ENCODE peak calls at places on chromosomes 7 and 10, in five cellular contexts. R, F, S, Q and W are unnamed samples.

GRCh38 chr10:92972066-92972870 is 88.3 kb upstream of the CYP26C1 start:
- DNase-seq in S (no peak), R (no peak), Q (no peak), F (no peak), W (peak; percentile 58)

GRCh38 chr7:129688503-129689222 is 77.1 kb downstream of the NRF1 start:
- DNase-seq in F (no peak), R (no peak), Q (no peak), S (no peak), W (no peak)

GRCh38 chr7:151925446-151926335 is 30.6 kb upstream of the GALNTL5 start:
- DNase-seq in Q (no peak), R (peak; percentile 68), S (peak; percentile 85), F (no peak), W (no peak)

GRCh38 chr10:97355571-97355975 is 21.0 kb upstream of the FRAT2 start:
- DNase-seq in F (no peak), R (no peak), Q (peak; percentile 64), S (no peak), W (no peak)

GRCh38 chr7:925601-926000 is 28.9 kb downstream of the ADAP1 start:
- DNase-seq in Q (no peak), F (no peak), R (peak; percentile 26), S (peak; percentile 80), W (no peak)

GRCh38 chr10:95650232-95650631 is 6.3 kb downstream of the ALDH18A1 start:
- DNase-seq in Q (no peak), S (no peak), R (no peak), F (peak; percentile 42), W (no peak)

GRCh38 chr7:43905209-43905946 is 1.0 kb downstream of the URGCP start:
- DNase-seq in Q (no peak), R (peak; percentile 50), S (no peak), F (peak; percentile 72), W (peak; percentile 95)

GRCh38 chr7:37040330-37040729 is 316.0 kb upstream of the AOAH start:
- DNase-seq in Q (no peak), F (no peak), S (no peak), R (no peak), W (no peak)

GRCh38 chr10:96257944-96258343 is 13.4 kb downstream of the BLNK start:
- DNase-seq in Q (no peak), S (no peak), R (peak; percentile 61), F (no peak), W (no peak)

GRCh38 chr7:121084748-121085336 is 96.3 kb downstream of the CPED1 start:
- DNase-seq in R (no peak), F (no peak), S (peak; percentile 28), Q (no peak), W (peak; percentile 83)

GRCh38 chr10:97059006-97059871 is 126.5 kb downstream of the SLIT1 start:
- DNase-seq in R (no peak), S (no peak), F (peak; percentile 72), Q (peak; percentile 64), W (no peak)

GRCh38 chr10:30111340-30111980 is 52.1 kb upstream of the JCAD start:
- DNase-seq in S (no peak), Q (no peak), R (no peak), F (no peak), W (peak; percentile 41)

GRCh38 chr7:104982308-104982755 is 31.7 kb upstream of the KMT2E start:
- DNase-seq in F (no peak), R (no peak), S (no peak), Q (no peak), W (no peak)

GRCh38 chr10:56319386-56319785 is 41.7 kb downstream of the ZWINT start:
- DNase-seq in R (no peak), F (no peak), Q (no peak), S (no peak), W (no peak)

GRCh38 chr7:73623798-73624668 is at the start of gene MLXIPL:
- DNase-seq in R (peak; percentile 97), F (peak; percentile 97), Q (peak; percentile 97), S (peak; percentile 93), W (peak; percentile 92)

GRCh38 chr7:76023002-76023401 is 24.8 kb downstream of the STYXL1 start:
- DNase-seq in F (no peak), Q (no peak), S (no peak), R (no peak), W (no peak)

GRCh38 chr7:27586825-27587224 is 75.9 kb downstream of the HIBADH start:
- DNase-seq in R (peak; percentile 25), F (peak; percentile 33), S (peak; percentile 62), Q (peak; percentile 23), W (no peak)

GRCh38 chr7:25087855-25088254 is 37.2 kb downstream of the CYCS start:
- DNase-seq in R (no peak), Q (no peak), S (no peak), F (no peak), W (no peak)

GRCh38 chr10:91891285-91892001 is 17.8 kb downstream of the FGFBP3 start:
- DNase-seq in Q (no peak), S (no peak), F (no peak), R (no peak), W (no peak)

GRCh38 chr7:18978108-18978495 is 139.3 kb downstream of the TWIST1 start:
- DNase-seq in F (no peak), R (no peak), Q (no peak), S (no peak), W (no peak)

GRCh38 chr10:132862485-132863420 is 76.8 kb upstream of the NKX6-2 start:
- DNase-seq in Q (no peak), R (no peak), S (peak; percentile 74), F (peak; percentile 32), W (no peak)

GRCh38 chr10:68796609-68797008 is 30.7 kb upstream of the STOX1 start:
- DNase-seq in Q (no peak), R (no peak), S (no peak), F (no peak), W (no peak)

GRCh38 chr10:28010821-28011220 is 11.9 kb upstream of the ODAD2 start:
- DNase-seq in S (no peak), R (no peak), F (no peak), Q (no peak), W (no peak)

GRCh38 chr10:24983946-24984345 is 31.5 kb upstream of the PRTFDC1 start:
- DNase-seq in Q (no peak), R (no peak), F (no peak), S (no peak), W (no peak)

GRCh38 chr10:6047847-6048246 is 14.3 kb downstream of the IL2RA start:
- DNase-seq in F (no peak), S (no peak), Q (no peak), R (no peak), W (no peak)

GRCh38 chr10:125514206-125515162 is 168.5 kb downstream of the TEX36 start:
- DNase-seq in S (no peak), Q (no peak), R (no peak), F (no peak), W (peak; percentile 78)

GRCh38 chr10:30562787-30563186 is 66.8 kb downstream of the LYZL2 start:
- DNase-seq in R (no peak), S (no peak), F (no peak), Q (no peak), W (no peak)

GRCh38 chr7:75866497-75867389 is 12.1 kb upstream of the RHBDD2 start:
- DNase-seq in Q (peak; percentile 85), R (peak; percentile 62), F (peak; percentile 79), S (no peak), W (peak; percentile 45)

GRCh38 chr7:140675726-140676125 is 3.0 kb downstream of the ADCK2 start:
- DNase-seq in F (no peak), S (no peak), R (no peak), Q (no peak), W (peak; percentile 29)

GRCh38 chr7:140673063-140673769 is 471 bp downstream of the ADCK2 start:
- DNase-seq in R (peak; percentile 78), S (peak; percentile 89), Q (peak; percentile 57), F (peak; percentile 78), W (peak; percentile 77)

GRCh38 chr7:140673770-140674155 is 1.0 kb downstream of the ADCK2 start:
- DNase-seq in R (peak; percentile 50), Q (no peak), F (no peak), S (no peak), W (no peak)

GRCh38 chr7:140674899-140675701 is 2.4 kb downstream of the ADCK2 start:
- DNase-seq in F (peak; percentile 48), Q (peak; percentile 66), R (peak; percentile 22), S (no peak), W (no peak)

DNA sequence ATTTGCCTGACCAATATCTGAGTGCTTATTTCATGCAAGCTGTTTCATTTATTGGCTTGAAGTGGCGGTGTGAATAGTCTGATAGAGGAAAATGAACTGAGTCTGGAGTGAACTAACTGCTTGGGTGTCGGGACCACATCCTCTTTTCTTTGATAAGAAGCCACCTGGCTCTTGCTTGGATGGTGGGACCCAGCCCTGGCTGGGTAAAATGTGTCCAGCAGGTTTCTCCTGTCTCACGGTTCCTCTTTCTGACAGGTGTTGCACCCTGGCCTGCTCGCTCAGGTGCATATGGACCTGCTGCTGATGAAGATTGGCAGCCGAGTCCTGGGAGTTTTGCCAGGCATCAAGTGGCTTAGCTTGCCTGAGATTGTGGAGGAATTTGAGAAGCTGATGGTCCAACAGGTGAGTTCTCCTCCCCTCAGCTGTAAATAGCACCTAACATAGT is 1.6 kb downstream of the ADCK2 start:
- DNase-seq in R (peak; percentile 53), Q (no peak), S (no peak), F (no peak), W (no peak)
- H3K4me1 ChIP-seq in R (peaks cover 25% of the 10 kb centered on the region), Q (peaks cover 6% of the 10 kb centered on the region), S (peaks cover 3% of the 10 kb centered on the region), F (no peaks in the 10 kb centered on the region), W (peaks cover 31% of the 10 kb centered on the region)

DNA sequence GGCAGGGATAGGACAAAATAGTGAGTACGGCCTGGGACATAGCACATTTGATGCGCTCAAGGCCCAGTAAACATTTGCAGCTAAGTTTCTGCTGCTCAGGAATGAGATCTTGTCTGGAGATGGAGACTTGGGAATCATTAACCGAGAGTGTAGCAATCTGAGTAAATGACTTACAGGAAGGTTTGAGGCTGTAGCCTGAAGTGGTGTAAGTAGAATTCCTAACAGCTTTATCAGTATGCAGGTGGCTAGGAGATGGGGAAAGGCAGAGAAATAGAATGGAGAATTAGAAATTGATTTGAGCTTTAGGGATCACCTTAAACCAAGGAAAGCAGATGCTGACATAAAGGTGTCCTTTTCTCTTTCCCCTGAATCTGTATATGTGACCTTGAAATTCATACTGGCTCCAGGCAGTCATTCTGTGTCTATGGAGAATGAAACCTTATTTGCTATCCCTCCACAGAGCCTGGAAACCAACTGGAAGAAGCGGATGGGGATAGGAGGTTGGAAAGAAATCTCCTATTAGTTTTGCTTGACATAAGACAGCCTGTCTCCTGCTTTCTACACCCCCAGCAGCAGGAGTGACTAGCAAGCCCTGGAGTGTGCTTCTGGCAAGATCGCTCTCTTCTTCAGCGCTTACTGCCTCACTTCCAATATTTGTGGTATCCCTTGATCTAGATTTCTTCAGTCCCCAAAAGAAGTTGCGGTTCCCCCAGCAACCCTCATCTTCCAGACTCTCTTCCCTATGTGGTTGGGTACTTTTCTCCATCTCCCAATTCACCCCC is 6.4 kb upstream of the PON2 start:
- DNase-seq in S (no peak), F (no peak), R (no peak), Q (no peak), W (no peak)
- H3K4me1 ChIP-seq in S (no peaks in the 10 kb centered on the region), F (no peaks in the 10 kb centered on the region), R (no peaks in the 10 kb centered on the region), Q (no peaks in the 10 kb centered on the region), W (no peaks in the 10 kb centered on the region)

GRCh38 chr10:82576093-82576492 is 701.1 kb downstream of the NRG3 start:
- DNase-seq in Q (no peak), S (no peak), R (no peak), F (no peak), W (no peak)
- H3K4me1 ChIP-seq in Q (no peaks in the 10 kb centered on the region), S (no peaks in the 10 kb centered on the region), R (no peaks in the 10 kb centered on the region), F (peaks cover 3% of the 10 kb centered on the region), W (no peaks in the 10 kb centered on the region)

DNA sequence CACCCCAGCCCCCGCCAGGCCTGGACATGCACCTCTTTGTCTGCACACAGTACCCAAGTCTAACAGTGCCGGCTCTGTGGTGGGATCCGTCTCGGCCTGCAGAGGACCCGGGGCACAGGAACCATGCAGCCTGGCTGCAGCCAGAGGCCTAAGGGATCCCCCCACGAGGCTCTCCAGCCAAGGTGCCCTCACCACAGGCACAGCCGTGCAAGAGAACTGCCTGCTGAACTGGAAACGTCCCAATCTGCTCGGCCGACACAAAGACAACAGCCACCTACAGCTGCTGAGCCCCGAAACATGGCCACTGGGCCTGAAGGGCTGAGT is 75.2 kb downstream of the DIP2C start:
- DNase-seq in R (peak; percentile 33), Q (no peak), F (no peak), S (peak; percentile 65), W (no peak)
- H3K4me1 ChIP-seq in R (peaks cover 79% of the 10 kb centered on the region), Q (peaks cover 44% of the 10 kb centered on the region), F (peaks cover 9% of the 10 kb centered on the region), S (peaks cover 14% of the 10 kb centered on the region), W (no peaks in the 10 kb centered on the region)